ENCODE peak calls at places on chromosomes 4 and X, in nine cellular contexts. One of them, this sample, is unnamed.

GRCh38 chr4:105389167-105389566 is 84.7 kb downstream of the PPA2 start:
- DNase-seq in mesendoderm: no peak
- DNase-seq in uterus: no peak
- DNase-seq in Peyer's patch: no peak
- DNase-seq in effector memory CD4-positive, alpha-beta T cell: no peak
- DNase-seq in tibial nerve: no peak
- DNase-seq in GM23248: peak; percentile 60
- DNase-seq in lower lobe of right lung: no peak
- DNase-seq in breast epithelium: no peak
- DNase-seq in this sample: no peak

GRCh38 chrX:70922776-70923473 is 8.0 kb downstream of the SLC7A3 start:
- DNase-seq in mesendoderm: peak; percentile 57
- DNase-seq in uterus: no peak
- DNase-seq in Peyer's patch: no peak
- DNase-seq in effector memory CD4-positive, alpha-beta T cell: no peak
- DNase-seq in tibial nerve: no peak
- DNase-seq in GM23248: no peak
- DNase-seq in lower lobe of right lung: no peak
- DNase-seq in breast epithelium: no peak
- DNase-seq in this sample: peak; percentile 3

GRCh38 chrX:101550825-101551767 is 749 bp downstream of the ARMCX1 start:
- DNase-seq in mesendoderm: peak; percentile 57
- DNase-seq in uterus: peak; percentile 48
- DNase-seq in Peyer's patch: no peak
- DNase-seq in effector memory CD4-positive, alpha-beta T cell: no peak
- DNase-seq in tibial nerve: peak; percentile 30
- DNase-seq in GM23248: peak; percentile 73
- DNase-seq in lower lobe of right lung: peak; percentile 52
- DNase-seq in breast epithelium: no peak
- DNase-seq in this sample: peak; percentile 5

GRCh38 chr4:11424000-11424399 is 4.7 kb downstream of the HS3ST1 start:
- DNase-seq in mesendoderm: peak; percentile 89
- DNase-seq in uterus: no peak
- DNase-seq in Peyer's patch: peak; percentile 52
- DNase-seq in effector memory CD4-positive, alpha-beta T cell: no peak
- DNase-seq in tibial nerve: no peak
- DNase-seq in GM23248: peak; percentile 6
- DNase-seq in lower lobe of right lung: no peak
- DNase-seq in breast epithelium: peak; percentile 60
- DNase-seq in this sample: peak; percentile 74

GRCh38 chrX:28595346-28595745 is 8.1 kb downstream of the IL1RAPL1 start:
- DNase-seq in mesendoderm: no peak
- DNase-seq in uterus: no peak
- DNase-seq in Peyer's patch: no peak
- DNase-seq in effector memory CD4-positive, alpha-beta T cell: no peak
- DNase-seq in tibial nerve: no peak
- DNase-seq in GM23248: no peak
- DNase-seq in lower lobe of right lung: no peak
- DNase-seq in breast epithelium: no peak
- DNase-seq in this sample: no peak

GRCh38 chr4:111066447-111066846 is 443.6 kb upstream of the PITX2 start:
- DNase-seq in mesendoderm: no peak
- DNase-seq in uterus: no peak
- DNase-seq in Peyer's patch: no peak
- DNase-seq in effector memory CD4-positive, alpha-beta T cell: no peak
- DNase-seq in tibial nerve: no peak
- DNase-seq in GM23248: peak; percentile 73
- DNase-seq in lower lobe of right lung: no peak
- DNase-seq in breast epithelium: no peak
- DNase-seq in this sample: no peak

GRCh38 chr4:15918484-15919129 is 19.9 kb downstream of the FGFBP1 start:
- DNase-seq in mesendoderm: no peak
- DNase-seq in uterus: no peak
- DNase-seq in Peyer's patch: peak; percentile 83
- DNase-seq in effector memory CD4-positive, alpha-beta T cell: no peak
- DNase-seq in tibial nerve: no peak
- DNase-seq in GM23248: no peak
- DNase-seq in lower lobe of right lung: peak; percentile 53
- DNase-seq in breast epithelium: no peak
- DNase-seq in this sample: peak; percentile 86

GRCh38 chr4:3832536-3833220 is 66.5 kb downstream of the ADRA2C start:
- DNase-seq in mesendoderm: no peak
- DNase-seq in uterus: no peak
- DNase-seq in Peyer's patch: no peak
- DNase-seq in effector memory CD4-positive, alpha-beta T cell: no peak
- DNase-seq in tibial nerve: no peak
- DNase-seq in GM23248: no peak
- DNase-seq in lower lobe of right lung: peak; percentile 17
- DNase-seq in breast epithelium: no peak
- DNase-seq in this sample: no peak

GRCh38 chr4:3396611-3397010 is 45.2 kb upstream of the HGFAC start:
- DNase-seq in mesendoderm: no peak
- DNase-seq in uterus: no peak
- DNase-seq in Peyer's patch: no peak
- DNase-seq in effector memory CD4-positive, alpha-beta T cell: no peak
- DNase-seq in tibial nerve: no peak
- DNase-seq in GM23248: peak; percentile 17
- DNase-seq in lower lobe of right lung: no peak
- DNase-seq in breast epithelium: no peak
- DNase-seq in this sample: no peak

GRCh38 chr4:169971456-169972015 is 54.7 kb downstream of the MFAP3L start:
- DNase-seq in mesendoderm: no peak
- DNase-seq in uterus: no peak
- DNase-seq in Peyer's patch: no peak
- DNase-seq in effector memory CD4-positive, alpha-beta T cell: no peak
- DNase-seq in tibial nerve: no peak
- DNase-seq in GM23248: peak; percentile 73
- DNase-seq in lower lobe of right lung: no peak
- DNase-seq in breast epithelium: no peak
- DNase-seq in this sample: no peak

GRCh38 chr4:17605236-17605635 is 9.2 kb upstream of the MED28 start:
- DNase-seq in mesendoderm: no peak
- DNase-seq in uterus: no peak
- DNase-seq in Peyer's patch: no peak
- DNase-seq in effector memory CD4-positive, alpha-beta T cell: no peak
- DNase-seq in tibial nerve: no peak
- DNase-seq in GM23248: no peak
- DNase-seq in lower lobe of right lung: no peak
- DNase-seq in breast epithelium: no peak
- DNase-seq in this sample: no peak

GRCh38 chr4:113586072-113586471 is 175.5 kb downstream of the CAMK2D start:
- DNase-seq in mesendoderm: no peak
- DNase-seq in uterus: no peak
- DNase-seq in Peyer's patch: no peak
- DNase-seq in effector memory CD4-positive, alpha-beta T cell: no peak
- DNase-seq in tibial nerve: no peak
- DNase-seq in GM23248: no peak
- DNase-seq in lower lobe of right lung: no peak
- DNase-seq in breast epithelium: no peak
- DNase-seq in this sample: no peak
- H3K36me3 ChIP-seq in mesendoderm: no peaks in the 10 kb centered on the region
- H3K36me3 ChIP-seq in uterus: no peaks in the 10 kb centered on the region
- H3K36me3 ChIP-seq in Peyer's patch: no peaks in the 10 kb centered on the region
- H3K36me3 ChIP-seq in effector memory CD4-positive, alpha-beta T cell: peaks cover 6% of the 10 kb centered on the region
- H3K36me3 ChIP-seq in tibial nerve: no peaks in the 10 kb centered on the region
- H3K36me3 ChIP-seq in GM23248: peaks cover 5% of the 10 kb centered on the region
- H3K36me3 ChIP-seq in lower lobe of right lung: no peaks in the 10 kb centered on the region
- H3K36me3 ChIP-seq in breast epithelium: no peaks in the 10 kb centered on the region
- H3K36me3 ChIP-seq in this sample: no peaks in the 10 kb centered on the region

DNA sequence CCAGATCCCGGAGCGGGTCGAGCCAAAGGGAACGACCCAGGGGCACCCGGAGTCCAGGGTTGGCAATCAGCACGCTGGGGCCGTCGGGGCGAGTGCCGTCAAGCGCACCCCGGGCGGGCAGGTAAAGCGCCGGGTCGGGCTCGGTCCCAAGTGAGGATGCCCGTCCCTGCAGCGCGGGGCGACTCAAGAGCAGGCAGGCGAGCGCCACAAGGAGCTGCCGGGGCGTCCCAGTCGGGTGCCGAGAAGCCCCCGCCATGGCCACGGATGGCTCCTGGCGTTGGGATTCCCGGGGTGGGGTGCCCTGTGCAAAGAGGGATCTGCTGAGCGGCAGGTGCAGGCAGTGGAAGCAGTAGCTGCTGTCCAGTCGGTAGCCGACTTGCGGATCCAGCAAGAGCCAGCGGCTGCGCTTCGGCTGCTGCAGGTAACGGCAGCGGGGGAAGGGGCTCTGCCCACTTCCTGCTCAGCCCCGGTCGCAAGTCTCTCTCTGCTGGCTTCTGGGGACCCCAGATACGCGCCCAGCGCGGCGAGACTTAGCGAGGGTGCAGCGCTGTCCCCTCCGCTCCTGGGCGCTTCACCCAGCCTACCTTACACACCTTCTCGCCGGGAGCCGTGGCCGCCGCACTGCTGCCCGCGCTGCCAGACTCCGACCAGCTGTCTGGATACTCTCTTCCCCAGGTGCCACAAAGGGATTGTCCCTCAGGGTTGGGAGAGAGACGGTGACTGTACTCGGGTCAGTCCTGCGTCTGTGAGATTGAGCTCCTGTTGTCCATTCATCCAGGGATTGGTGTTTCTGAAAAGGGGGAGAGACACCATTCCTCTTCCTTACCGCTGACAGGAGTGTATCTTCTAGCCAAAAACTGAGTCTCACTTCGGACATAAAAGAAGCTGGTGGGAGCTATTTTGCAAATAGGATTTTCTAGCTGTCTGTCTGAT is at the start of gene FREM3:
- DNase-seq in mesendoderm: peak; percentile 50
- DNase-seq in uterus: no peak
- DNase-seq in Peyer's patch: no peak
- DNase-seq in effector memory CD4-positive, alpha-beta T cell: no peak
- DNase-seq in tibial nerve: no peak
- DNase-seq in GM23248: peak; percentile 17
- DNase-seq in lower lobe of right lung: no peak
- DNase-seq in breast epithelium: no peak
- DNase-seq in this sample: no peak
- H3K27me3 ChIP-seq in mesendoderm: peaks cover 19% of the 10 kb centered on the region
- H3K27me3 ChIP-seq in uterus: peaks cover 19% of the 10 kb centered on the region
- H3K27me3 ChIP-seq in Peyer's patch: peaks cover 7% of the 10 kb centered on the region
- H3K27me3 ChIP-seq in effector memory CD4-positive, alpha-beta T cell: no peaks in the 10 kb centered on the region
- H3K27me3 ChIP-seq in tibial nerve: peaks cover 31% of the 10 kb centered on the region
- H3K27me3 ChIP-seq in GM23248: peaks cover 30% of the 10 kb centered on the region
- H3K27me3 ChIP-seq in lower lobe of right lung: peaks cover 35% of the 10 kb centered on the region
- H3K27me3 ChIP-seq in breast epithelium: peaks cover 30% of the 10 kb centered on the region
- H3K27me3 ChIP-seq in this sample: peaks cover 14% of the 10 kb centered on the region

GRCh38 chr4:139436122-139436521 is 17.8 kb upstream of the RAB33B start:
- DNase-seq in mesendoderm: no peak
- DNase-seq in uterus: no peak
- DNase-seq in Peyer's patch: no peak
- DNase-seq in effector memory CD4-positive, alpha-beta T cell: no peak
- DNase-seq in tibial nerve: no peak
- DNase-seq in GM23248: no peak
- DNase-seq in lower lobe of right lung: no peak
- DNase-seq in breast epithelium: no peak
- DNase-seq in this sample: no peak
- H3K4me3 ChIP-seq in mesendoderm: no peak overlapping the region
- H3K4me3 ChIP-seq in uterus: no peak overlapping the region
- H3K4me3 ChIP-seq in Peyer's patch: no peak overlapping the region
- H3K4me3 ChIP-seq in effector memory CD4-positive, alpha-beta T cell: no peak overlapping the region
- H3K4me3 ChIP-seq in tibial nerve: no peak overlapping the region
- H3K4me3 ChIP-seq in GM23248: no peak overlapping the region
- H3K4me3 ChIP-seq in lower lobe of right lung: no peak overlapping the region
- H3K4me3 ChIP-seq in breast epithelium: no peak overlapping the region
- H3K4me3 ChIP-seq in this sample: no peak overlapping the region

DNA sequence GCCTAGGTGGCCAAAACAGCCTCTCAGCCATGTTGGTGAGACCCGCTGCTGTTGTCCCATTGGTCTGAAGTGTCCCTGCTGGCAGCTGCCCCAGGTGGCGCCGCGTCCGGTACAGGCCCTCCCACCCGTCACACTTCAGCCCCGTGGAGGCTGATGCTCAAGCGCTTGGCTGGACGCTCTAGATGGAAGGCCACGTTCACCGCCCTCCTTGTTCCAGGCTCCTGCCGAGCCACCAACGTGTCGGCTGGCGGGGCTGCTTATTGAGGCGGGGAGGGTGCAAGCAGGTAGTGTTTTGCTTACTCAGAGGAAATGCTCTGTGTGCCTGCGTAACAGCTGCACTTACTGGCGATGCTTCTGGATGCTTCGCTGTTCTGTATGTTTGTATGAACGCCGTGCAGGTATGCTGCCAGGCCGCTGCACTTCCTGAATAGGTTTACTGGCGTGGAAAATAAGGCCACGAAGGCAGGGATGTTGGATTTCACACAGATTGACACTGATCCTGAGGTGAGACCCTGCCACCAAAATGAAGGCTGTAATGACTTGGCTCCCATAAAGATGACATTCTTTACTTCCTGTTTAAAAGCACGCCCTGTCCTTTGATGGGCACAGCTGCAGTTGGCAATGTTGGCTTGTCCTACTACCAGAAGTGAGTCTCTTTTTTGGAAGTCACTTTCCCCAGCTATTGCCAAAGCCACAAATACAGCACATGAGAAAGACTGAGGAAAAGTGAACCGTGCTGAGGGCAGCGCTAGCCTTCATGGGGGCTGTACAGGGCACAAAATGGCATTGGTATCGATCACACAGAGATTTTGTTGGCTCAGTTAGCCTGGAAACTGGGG is 21.0 kb upstream of the CLCN4 start:
- DNase-seq in mesendoderm: no peak
- DNase-seq in uterus: no peak
- DNase-seq in Peyer's patch: no peak
- DNase-seq in effector memory CD4-positive, alpha-beta T cell: no peak
- DNase-seq in tibial nerve: no peak
- DNase-seq in GM23248: no peak
- DNase-seq in lower lobe of right lung: no peak
- DNase-seq in breast epithelium: no peak
- DNase-seq in this sample: no peak
- H3K36me3 ChIP-seq in mesendoderm: no peaks in the 10 kb centered on the region
- H3K36me3 ChIP-seq in uterus: no peaks in the 10 kb centered on the region
- H3K36me3 ChIP-seq in Peyer's patch: no peaks in the 10 kb centered on the region
- H3K36me3 ChIP-seq in effector memory CD4-positive, alpha-beta T cell: peaks cover 19% of the 10 kb centered on the region
- H3K36me3 ChIP-seq in tibial nerve: peaks cover 2% of the 10 kb centered on the region
- H3K36me3 ChIP-seq in GM23248: no peaks in the 10 kb centered on the region
- H3K36me3 ChIP-seq in lower lobe of right lung: peaks cover 72% of the 10 kb centered on the region
- H3K36me3 ChIP-seq in breast epithelium: no peaks in the 10 kb centered on the region
- H3K36me3 ChIP-seq in this sample: peaks cover 4% of the 10 kb centered on the region

GRCh38 chrX:130771648-130772312 is 131.2 kb downstream of the ENOX2 start:
- DNase-seq in mesendoderm: no peak
- DNase-seq in uterus: no peak
- DNase-seq in Peyer's patch: no peak
- DNase-seq in effector memory CD4-positive, alpha-beta T cell: no peak
- DNase-seq in tibial nerve: no peak
- DNase-seq in GM23248: no peak
- DNase-seq in lower lobe of right lung: no peak
- DNase-seq in breast epithelium: no peak
- DNase-seq in this sample: no peak
- H3K27me3 ChIP-seq in mesendoderm: no peaks in the 10 kb centered on the region
- H3K27me3 ChIP-seq in uterus: no peaks in the 10 kb centered on the region
- H3K27me3 ChIP-seq in Peyer's patch: no peaks in the 10 kb centered on the region
- H3K27me3 ChIP-seq in effector memory CD4-positive, alpha-beta T cell: no peaks in the 10 kb centered on the region
- H3K27me3 ChIP-seq in tibial nerve: peaks cover 9% of the 10 kb centered on the region
- H3K27me3 ChIP-seq in GM23248: no peaks in the 10 kb centered on the region
- H3K27me3 ChIP-seq in lower lobe of right lung: no peaks in the 10 kb centered on the region
- H3K27me3 ChIP-seq in breast epithelium: peaks cover 4% of the 10 kb centered on the region
- H3K27me3 ChIP-seq in this sample: no peaks in the 10 kb centered on the region

This sample was measured in bronchial epithelial cell.